ENCODE peak calls at places on chromosome 9, in seven cellular contexts. Z, A, X, P, B, V and L are unnamed samples.

GRCh38 chr9:97880336-97880735 is 27.3 kb downstream of the FOXE1 start:
- DNase-seq in V (no peak), P (no peak), X (no peak), Z (no peak), A (no peak), B (no peak), L (no peak)

GRCh38 chr9:79403495-79403894 is 168.3 kb upstream of the TLE4 start:
- DNase-seq in B (no peak), X (no peak), V (no peak), P (no peak), A (no peak), Z (no peak), L (no peak)

GRCh38 chr9:14752271-14752670 is 29.7 kb upstream of the CER1 start:
- DNase-seq in V (no peak), A (no peak), X (no peak), P (no peak), B (no peak), Z (no peak), L (no peak)

GRCh38 chr9:78286125-78286524 is 10.8 kb upstream of the PSAT1 start:
- DNase-seq in V (no peak), X (no peak), P (no peak), Z (no peak), B (no peak), A (no peak), L (no peak)

GRCh38 chr9:98708933-98709911 is at the start of gene GABBR2:
- DNase-seq in Z (no peak), V (no peak), P (no peak), B (no peak), A (no peak), X (no peak), L (no peak)

GRCh38 chr9:120383999-120384924 is 195.7 kb downstream of the CDK5RAP2 start:
- DNase-seq in A (no peak), B (no peak), P (no peak), Z (no peak), X (no peak), V (no peak), L (peak)

GRCh38 chr9:118395415-118395814 is 691.2 kb downstream of the TLR4 start:
- DNase-seq in B (no peak), Z (no peak), X (no peak), A (no peak), P (peak), V (no peak), L (no peak)

GRCh38 chr9:81596671-81597426 is 92.5 kb downstream of the TLE1 start:
- DNase-seq in X (no peak), V (no peak), A (no peak), Z (no peak), B (no peak), P (no peak), L (no peak)

GRCh38 chr9:115672477-115673316 is 480.9 kb upstream of the PAPPA start:
- DNase-seq in V (no peak), P (no peak), B (no peak), A (no peak), X (no peak), Z (peak), L (no peak)

GRCh38 chr9:92345582-92345981 is 19.8 kb downstream of the CENPP start:
- DNase-seq in P (no peak), V (no peak), B (no peak), X (no peak), Z (no peak), A (no peak), L (no peak)

GRCh38 chr9:98791147-98792095 is 4.9 kb downstream of the ANKS6 start:
- DNase-seq in X (peak), A (peak), B (peak), Z (peak), P (no peak), V (peak), L (peak)

GRCh38 chr9:85858351-85858750 is 82.6 kb upstream of the NAA35 start:
- DNase-seq in X (no peak), V (no peak), A (no peak), P (no peak), B (no peak), Z (no peak), L (no peak)

GRCh38 chr9:29717576-29717975 is 2144.3 kb upstream of the C9orf72 start:
- DNase-seq in A (no peak), Z (no peak), B (no peak), P (no peak), V (no peak), X (no peak), L (no peak)

GRCh38 chr9:121277518-121278275 is 9.7 kb downstream of the GSN start:
- DNase-seq in B (no peak), A (no peak), V (no peak), Z (no peak), P (no peak), X (no peak), L (no peak)

GRCh38 chr9:14314424-14314928 is 535 bp upstream of the NFIB start:
- DNase-seq in P (no peak), Z (peak), X (peak), B (peak), V (peak), A (peak), L (peak)

GRCh38 chr9:9790216-9790872 is 822.5 kb downstream of the PTPRD start:
- DNase-seq in A (no peak), Z (no peak), B (no peak), P (no peak), X (peak), V (no peak), L (no peak)

GRCh38 chr9:124212381-124213050 is 45.2 kb upstream of the NEK6 start:
- DNase-seq in V (no peak), A (no peak), P (no peak), X (no peak), Z (no peak), B (peak), L (no peak)

GRCh38 chr9:36327903-36328302 is 69.7 kb upstream of the GNE start:
- DNase-seq in P (no peak), B (no peak), X (no peak), Z (no peak), V (no peak), A (no peak), L (no peak)

GRCh38 chr9:135960328-135961276 is 571 bp downstream of the UBAC1 start:
- DNase-seq in Z (peak), A (no peak), X (no peak), P (no peak), B (peak), V (no peak), L (no peak)

GRCh38 chr9:93953492-93954435 is 1.4 kb downstream of the BARX1 start:
- DNase-seq in X (no peak), V (no peak), P (no peak), B (no peak), Z (no peak), A (no peak), L (no peak)

GRCh38 chr9:113943112-113944009 is 67.3 kb downstream of the ZNF618 start:
- DNase-seq in P (no peak), X (no peak), Z (no peak), B (no peak), V (no peak), A (no peak), L (no peak)

GRCh38 chr9:125142560-125143376 is 560 bp downstream of the SCAI start:
- DNase-seq in V (no peak), A (no peak), X (no peak), B (no peak), P (no peak), Z (no peak), L (peak)

GRCh38 chr9:128244443-128245226 is 31.2 kb downstream of the GOLGA2 start:
- DNase-seq in Z (no peak), X (peak), P (no peak), V (no peak), A (peak), B (peak), L (no peak)

GRCh38 chr9:95332860-95333259 is 15.4 kb upstream of the FANCC start:
- DNase-seq in Z (no peak), A (no peak), V (no peak), P (no peak), X (no peak), B (no peak), L (no peak)
- H3K4me3 ChIP-seq in Z (no peak), A (no peak), V (no peak), P (no peak), X (no peak), B (no peak), L (no peak)

GRCh38 chr9:70480405-70480980 is 66.0 kb upstream of the KLF9 start:
- DNase-seq in P (no peak), V (no peak), A (peak), Z (no peak), B (peak), X (peak), L (peak)
- TF ChIP-seq POLR2A in P (no peak), V (no peak), A (peak), Z (no peak), B (peak), X (peak), L (peak)

DNA sequence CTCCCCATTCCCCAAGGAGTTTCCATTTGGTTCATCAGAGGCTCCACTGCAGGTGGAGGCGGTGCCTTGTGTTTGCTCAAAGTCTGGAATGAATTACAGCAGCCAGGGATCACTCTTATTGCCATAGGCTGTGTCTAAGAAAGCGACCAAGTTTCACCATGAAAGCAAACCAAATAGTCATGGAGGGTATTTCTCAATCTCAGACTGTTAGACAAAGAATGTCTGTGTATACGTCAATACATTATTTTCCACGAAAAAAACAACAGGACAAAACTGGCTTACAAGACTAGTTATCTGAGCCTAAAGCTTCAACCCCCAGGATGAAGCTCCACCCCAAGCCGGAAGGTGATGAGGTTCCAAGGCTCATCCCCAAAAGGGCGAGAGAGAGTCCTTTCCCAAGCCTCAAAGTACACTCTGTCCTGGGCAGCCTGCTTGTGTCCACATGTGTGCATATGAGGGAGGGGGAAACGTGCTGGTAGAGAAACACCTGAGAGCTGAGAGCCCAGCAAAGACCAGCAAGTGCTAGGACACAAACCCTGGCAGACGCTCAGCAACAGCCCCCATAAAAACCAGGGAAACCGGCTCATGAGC is 4.3 kb downstream of the B4GALT1 start:
- DNase-seq in Z (peak), V (no peak), B (peak), A (peak), X (no peak), P (no peak), L (peak)
- H3K27ac ChIP-seq in Z (peak), V (peak), B (peak), A (peak), X (peak), P (peak), L (peak)

DNA sequence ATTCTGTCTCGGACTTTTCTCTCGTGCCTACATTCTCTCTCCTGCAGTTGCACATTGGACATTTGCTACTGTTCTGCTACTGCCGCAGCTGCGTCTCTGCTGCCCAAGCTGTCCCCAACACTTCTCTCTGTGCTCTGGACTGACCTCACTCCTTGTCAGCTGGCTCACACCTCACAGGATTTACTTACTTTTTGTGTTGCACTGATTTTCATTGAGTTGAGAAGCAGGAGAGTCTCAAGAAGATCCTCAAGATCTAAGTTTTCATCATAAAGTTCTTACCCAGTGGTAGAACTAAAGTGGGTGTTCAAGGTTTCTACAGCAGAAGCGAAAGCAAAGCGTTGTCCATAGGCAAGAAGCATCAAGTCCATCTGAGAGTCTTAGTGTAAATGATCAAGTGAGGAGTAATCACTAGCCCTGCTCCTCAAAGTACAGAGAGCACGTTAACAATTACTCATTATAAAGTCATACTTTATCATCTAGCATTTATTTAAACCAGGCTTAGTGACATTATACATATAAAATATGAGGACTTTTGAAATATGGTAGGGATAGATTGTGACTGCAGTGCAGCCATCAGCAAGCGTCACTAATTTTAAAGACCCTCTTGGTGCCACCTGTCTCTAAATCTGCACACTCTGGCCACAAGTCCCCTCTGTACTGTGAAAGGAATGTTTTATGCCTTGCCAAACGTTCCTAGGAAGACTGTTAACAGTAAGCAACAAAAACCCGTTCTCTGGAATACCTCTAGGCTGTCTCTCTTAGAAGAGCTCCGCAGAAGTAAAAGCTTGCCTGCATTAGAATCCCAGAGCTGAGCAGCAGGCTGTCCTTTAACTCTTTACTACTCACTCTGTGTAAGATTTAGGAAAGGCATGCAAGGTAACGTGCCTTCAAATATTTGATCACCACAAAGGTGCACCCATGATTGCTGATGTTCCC is 53.6 kb upstream of the C9orf72 start:
- DNase-seq in Z (no peak), B (no peak), A (no peak), X (no peak), P (no peak), V (no peak), L (no peak)
- H3K4me3 ChIP-seq in Z (no peak), B (no peak), A (no peak), X (no peak), P (no peak), V (no peak), L (no peak)

GRCh38 chr9:91134608-91135007 is 227.1 kb downstream of the AUH start:
- DNase-seq in P (no peak), B (no peak), A (no peak), Z (no peak), V (no peak), X (no peak), L (no peak)

GRCh38 chr9:91132576-91133073 is 229.1 kb downstream of the AUH start:
- DNase-seq in V (no peak), Z (no peak), P (no peak), X (no peak), B (no peak), A (no peak), L (no peak)

GRCh38 chr9:91130796-91131318 is 230.9 kb downstream of the AUH start:
- DNase-seq in P (no peak), X (no peak), Z (no peak), B (no peak), A (no peak), V (no peak), L (no peak)

GRCh38 chr9:91127653-91128052 is 234.1 kb downstream of the AUH start:
- DNase-seq in A (no peak), X (no peak), Z (no peak), P (no peak), V (no peak), B (no peak), L (no peak)

GRCh38 chr9:91131433-91131839 is 230.3 kb downstream of the AUH start:
- DNase-seq in P (no peak), X (peak), V (peak), B (peak), Z (peak), A (no peak), L (no peak)
- TF ChIP-seq POLR2A in P (no peak), X (no peak), V (no peak), B (peak), Z (no peak), A (no peak), L (no peak)

GRCh38 chr9:129473523-129474244 is 147.2 kb downstream of the C9orf50 start:
- DNase-seq in X (peak), Z (no peak), B (no peak), P (no peak), V (no peak), A (no peak), L (no peak)
- H3K27ac ChIP-seq in X (peak), Z (peak), B (no peak), P (no peak), V (peak), A (no peak), L (no peak)